ENCODE peak calls at places on chromosomes 1 and 21, in ten cellular contexts. J is tibial nerve; G is EL; O is psoas muscle; H is GM10248; E is naive thymus-derived CD4-positive, alpha-beta T cell; C is HEK293T; L is SK-N-SH; S is hippocampal formation; N is choroid plexus epithelial cell. U is an unnamed sample.

GRCh38 chr1:51644533-51645197 is 27.8 kb downstream of the OSBPL9 start:
- DNase-seq in J (no peak), G (peak), O (peak), H (no peak), E (no peak), C (no peak), L (no peak), S (no peak), N (peak), U (no peak)

GRCh38 chr1:153538315-153538821 is 2.4 kb downstream of the S100A5 start:
- DNase-seq in J (no peak), G (peak), O (peak), H (no peak), E (no peak), C (peak), L (peak), S (no peak), N (no peak), U (no peak)

GRCh38 chr1:86779308-86780191 is 75.2 kb downstream of the SH3GLB1 start:
- DNase-seq in J (no peak), G (peak), O (no peak), H (no peak), E (no peak), C (no peak), L (no peak), S (no peak), N (peak), U (no peak)

GRCh38 chr1:61436491-61437120 is 288.3 kb downstream of the TM2D1 start:
- DNase-seq in J (no peak), G (no peak), O (no peak), H (no peak), E (no peak), C (no peak), L (no peak), S (no peak), N (no peak), U (no peak)

GRCh38 chr21:25563399-25564116 is 43.7 kb downstream of the MRPL39 start:
- DNase-seq in J (no peak), G (peak), O (no peak), H (no peak), E (no peak), C (no peak), L (no peak), S (no peak), N (no peak), U (no peak)

GRCh38 chr1:25020851-25021585 is 90.9 kb upstream of the RUNX3 start:
- DNase-seq in J (no peak), G (no peak), O (no peak), H (no peak), E (no peak), C (no peak), L (no peak), S (no peak), N (no peak), U (no peak)

GRCh38 chr21:43644609-43645008 is 14.7 kb downstream of the HSF2BP start:
- DNase-seq in J (no peak), G (no peak), O (no peak), H (no peak), E (no peak), C (no peak), L (no peak), S (no peak), N (peak), U (no peak)

GRCh38 chr1:206721454-206721853 is 36.7 kb downstream of the MAPKAPK2 start:
- DNase-seq in J (no peak), G (no peak), O (no peak), H (no peak), E (no peak), C (no peak), L (no peak), S (no peak), N (no peak), U (no peak)

GRCh38 chr1:109468903-109469302 is 2.6 kb downstream of the SYPL2 start:
- DNase-seq in J (no peak), G (no peak), O (no peak), H (no peak), E (no peak), C (no peak), L (no peak), S (no peak), N (no peak), U (no peak)

GRCh38 chr1:215643592-215644321 is 76.7 kb downstream of the KCTD3 start:
- DNase-seq in J (no peak), G (no peak), O (no peak), H (no peak), E (no peak), C (no peak), L (no peak), S (no peak), N (no peak), U (no peak)

GRCh38 chr1:173562813-173563212 is 40.1 kb downstream of the SLC9C2 start:
- DNase-seq in J (no peak), G (no peak), O (no peak), H (no peak), E (no peak), C (peak), L (no peak), S (no peak), N (no peak), U (no peak)

GRCh38 chr1:38213720-38214367 is 167.3 kb upstream of the POU3F1 start:
- DNase-seq in J (no peak), G (no peak), O (no peak), H (no peak), E (no peak), C (no peak), L (peak), S (no peak), N (no peak), U (no peak)

GRCh38 chr1:68083686-68084085 is 33.3 kb upstream of the DIRAS3 start:
- DNase-seq in J (no peak), G (no peak), O (no peak), H (no peak), E (no peak), C (no peak), L (no peak), S (no peak), N (no peak), U (no peak)

GRCh38 chr1:53411541-53412152 is 47.6 kb upstream of the DMRTB1 start:
- DNase-seq in J (no peak), G (peak), O (no peak), H (no peak), E (no peak), C (no peak), L (no peak), S (no peak), N (no peak), U (no peak)

GRCh38 chr1:93670141-93670540 is 11.5 kb downstream of the BCAR3 start:
- DNase-seq in J (no peak), G (peak), O (no peak), H (no peak), E (no peak), C (no peak), L (no peak), S (no peak), N (peak), U (peak)

GRCh38 chr1:19942088-19942487 is 18.7 kb upstream of the PLA2G2E start:
- DNase-seq in J (no peak), G (no peak), O (no peak), H (no peak), E (no peak), C (no peak), L (no peak), S (no peak), N (peak), U (no peak)

GRCh38 chr1:203322480-203323179 is 17.3 kb downstream of the BTG2 start:
- DNase-seq in J (peak), G (no peak), O (no peak), H (no peak), E (no peak), C (no peak), L (no peak), S (no peak), N (no peak), U (no peak)

GRCh38 chr1:188615321-188615720 is 1786.6 kb downstream of the PLA2G4A start:
- DNase-seq in J (no peak), G (peak), O (no peak), H (no peak), E (no peak), C (no peak), L (no peak), S (no peak), N (peak), U (no peak)

GRCh38 chr1:109983380-109984189 is 980 bp upstream of the AHCYL1 start:
- DNase-seq in J (no peak), G (no peak), O (no peak), H (no peak), E (no peak), C (no peak), L (no peak), S (no peak), N (peak), U (no peak)

GRCh38 chr1:223887724-223888428 is 42.1 kb upstream of the TP53BP2 start:
- DNase-seq in J (no peak), G (peak), O (peak), H (no peak), E (no peak), C (no peak), L (no peak), S (no peak), N (peak), U (no peak)

GRCh38 chr1:236854602-236854978 is 59.5 kb downstream of the MTR start:
- DNase-seq in J (no peak), G (peak), O (no peak), H (no peak), E (no peak), C (no peak), L (no peak), S (no peak), N (peak), U (no peak)

GRCh38 chr21:45284456-45284741 is 3.3 kb downstream of the POFUT2 start:
- DNase-seq in J (peak), G (no peak), O (no peak), H (no peak), E (no peak), C (no peak), L (no peak), S (no peak), N (no peak), U (no peak)

GRCh38 chr1:9197186-9198099 is 37.1 kb upstream of the H6PD start:
- DNase-seq in J (no peak), G (no peak), O (peak), H (no peak), E (no peak), C (no peak), L (no peak), S (no peak), N (no peak), U (no peak)

GRCh38 chr1:208107817-208108608 is 136.2 kb downstream of the PLXNA2 start:
- DNase-seq in J (no peak), G (peak), O (peak), H (no peak), E (no peak), C (no peak), L (no peak), S (no peak), N (peak), U (no peak)

GRCh38 chr1:2590233-2591141 is 3.9 kb downstream of the PRXL2B start:
- DNase-seq in J (no peak), G (no peak), O (no peak), H (no peak), E (no peak), C (no peak), L (peak), S (no peak), N (no peak), U (no peak)

GRCh38 chr1:114033219-114033706 is 54.0 kb downstream of the OLFML3 start:
- DNase-seq in J (no peak), G (peak), O (no peak), H (peak), E (no peak), C (peak), L (peak), S (no peak), N (peak), U (no peak)

GRCh38 chr1:151881479-151881878 is 27.8 kb downstream of the THEM4 start:
- DNase-seq in J (no peak), G (no peak), O (no peak), H (no peak), E (no peak), C (no peak), L (no peak), S (no peak), N (no peak), U (peak)

GRCh38 chr21:45352621-45353125 is 52.3 kb upstream of the COL18A1 start:
- DNase-seq in J (no peak), G (no peak), O (no peak), H (no peak), E (no peak), C (no peak), L (peak), S (no peak), N (no peak), U (no peak)

GRCh38 chr1:6646499-6647148 is 22.0 kb downstream of the THAP3 start:
- DNase-seq in J (no peak), G (peak), O (no peak), H (peak), E (peak), C (peak), L (peak), S (no peak), N (peak), U (peak)